ENCODE peak calls at places on chromosomes 5 and 9, in five cellular contexts. Y is K562, A is H1, O is transverse colon, V is HepG2. R is an unnamed sample.

GRCh38 chr5:124740991-124741583 is 5.4 kb downstream of the ZNF608 start:
- DNase-seq in O (no peak), A (no peak), V (no peak), Y (no peak), R (no peak)

GRCh38 chr5:62093981-62094380 is 212.0 kb upstream of the KIF2A start:
- DNase-seq in A (no peak), O (no peak), V (no peak), Y (no peak), R (no peak)

GRCh38 chr9:134395727-134396257 is 69.5 kb downstream of the RXRA start:
- DNase-seq in O (no peak), V (no peak), Y (no peak), A (no peak), R (no peak)

GRCh38 chr5:99243111-99243510 is 314.3 kb upstream of the CHD1 start:
- DNase-seq in O (no peak), Y (no peak), A (no peak), V (no peak), R (no peak)

GRCh38 chr5:124824637-124825158 is 78.3 kb upstream of the ZNF608 start:
- DNase-seq in V (no peak), Y (no peak), A (no peak), O (no peak), R (no peak)

GRCh38 chr5:172658869-172659513 is 17.9 kb downstream of the NEURL1B start:
- DNase-seq in Y (no peak), A (no peak), V (no peak), O (peak; percentile 60), R (peak; percentile 71)

GRCh38 chr5:37723147-37723961 is 116.5 kb downstream of the GDNF start:
- DNase-seq in O (no peak), V (no peak), A (no peak), Y (peak; percentile 62), R (no peak)

GRCh38 chr5:12294151-12294550 is 389.9 kb upstream of the CTNND2 start:
- DNase-seq in V (no peak), A (no peak), Y (no peak), O (no peak), R (no peak)

GRCh38 chr9:17462869-17463464 is 115.9 kb upstream of the SH3GL2 start:
- DNase-seq in V (peak; percentile 31), A (no peak), O (peak; percentile 14), Y (peak; percentile 5), R (peak; percentile 36)

GRCh38 chr5:98940586-98940985 is 11.8 kb upstream of the CHD1 start:
- DNase-seq in O (no peak), A (no peak), V (no peak), Y (no peak), R (no peak)

GRCh38 chr9:94882953-94883641 is 156.6 kb downstream of the AOPEP start:
- DNase-seq in Y (no peak), A (no peak), O (no peak), V (no peak), R (peak; percentile 40)

GRCh38 chr5:10656176-10656830 is 92.4 kb downstream of the ANKRD33B start:
- DNase-seq in A (no peak), O (no peak), Y (no peak), V (no peak), R (peak; percentile 21)

GRCh38 chr5:32027093-32027716 is 146.9 kb downstream of the GOLPH3 start:
- DNase-seq in V (no peak), O (no peak), Y (no peak), A (no peak), R (no peak)

GRCh38 chr5:56749842-56750241 is 65.5 kb upstream of the MAP3K1 start:
- DNase-seq in A (no peak), Y (no peak), O (no peak), V (no peak), R (no peak)

GRCh38 chr5:165304193-165304820 is 1798.9 kb downstream of the MAT2B start:
- DNase-seq in Y (no peak), V (no peak), O (no peak), A (no peak), R (no peak)

GRCh38 chr9:4796530-4796929 is 3.8 kb downstream of the RCL1 start:
- DNase-seq in O (no peak), A (no peak), V (no peak), Y (no peak), R (no peak)

GRCh38 chr5:143170104-143170503 is 233.4 kb downstream of the NR3C1 start:
- DNase-seq in O (no peak), V (no peak), Y (no peak), A (no peak), R (no peak)

GRCh38 chr5:170534177-170534576 is 30.4 kb downstream of the KCNIP1 start:
- DNase-seq in V (no peak), A (no peak), Y (no peak), O (no peak), R (no peak)

GRCh38 chr5:26482076-26482816 is 556.1 kb downstream of the CDH9 start:
- DNase-seq in Y (no peak), V (no peak), A (no peak), O (no peak), R (no peak)

GRCh38 chr9:29701536-29701935 is 2128.3 kb upstream of the C9orf72 start:
- DNase-seq in Y (no peak), O (no peak), V (no peak), A (no peak), R (no peak)

GRCh38 chr5:127041571-127041970 is 11.2 kb upstream of the MARCHF3 start:
- DNase-seq in V (no peak), O (no peak), Y (no peak), A (no peak), R (no peak)

GRCh38 chr5:174736351-174736721 is 12.0 kb downstream of the MSX2 start:
- DNase-seq in A (no peak), V (no peak), Y (no peak), O (no peak), R (no peak)

GRCh38 chr5:68187268-68188055 is 28.1 kb upstream of the PIK3R1 start:
- DNase-seq in Y (peak; percentile 8), A (peak; percentile 36), V (no peak), O (no peak), R (no peak)

GRCh38 chr5:1280177-1281037 is 14.5 kb downstream of the TERT start:
- DNase-seq in O (no peak), Y (no peak), V (no peak), A (no peak), R (no peak)

GRCh38 chr5:1279443-1280151 is 15.3 kb downstream of the TERT start:
- DNase-seq in V (no peak), Y (no peak), O (no peak), A (no peak), R (no peak)

GRCh38 chr5:1278656-1279442 is 16.0 kb downstream of the TERT start:
- DNase-seq in O (no peak), V (no peak), Y (no peak), A (no peak), R (no peak)

GRCh38 chr5:1282139-1282992 is 12.5 kb downstream of the TERT start:
- DNase-seq in A (no peak), V (no peak), Y (no peak), O (no peak), R (peak; percentile 63)

DNA sequence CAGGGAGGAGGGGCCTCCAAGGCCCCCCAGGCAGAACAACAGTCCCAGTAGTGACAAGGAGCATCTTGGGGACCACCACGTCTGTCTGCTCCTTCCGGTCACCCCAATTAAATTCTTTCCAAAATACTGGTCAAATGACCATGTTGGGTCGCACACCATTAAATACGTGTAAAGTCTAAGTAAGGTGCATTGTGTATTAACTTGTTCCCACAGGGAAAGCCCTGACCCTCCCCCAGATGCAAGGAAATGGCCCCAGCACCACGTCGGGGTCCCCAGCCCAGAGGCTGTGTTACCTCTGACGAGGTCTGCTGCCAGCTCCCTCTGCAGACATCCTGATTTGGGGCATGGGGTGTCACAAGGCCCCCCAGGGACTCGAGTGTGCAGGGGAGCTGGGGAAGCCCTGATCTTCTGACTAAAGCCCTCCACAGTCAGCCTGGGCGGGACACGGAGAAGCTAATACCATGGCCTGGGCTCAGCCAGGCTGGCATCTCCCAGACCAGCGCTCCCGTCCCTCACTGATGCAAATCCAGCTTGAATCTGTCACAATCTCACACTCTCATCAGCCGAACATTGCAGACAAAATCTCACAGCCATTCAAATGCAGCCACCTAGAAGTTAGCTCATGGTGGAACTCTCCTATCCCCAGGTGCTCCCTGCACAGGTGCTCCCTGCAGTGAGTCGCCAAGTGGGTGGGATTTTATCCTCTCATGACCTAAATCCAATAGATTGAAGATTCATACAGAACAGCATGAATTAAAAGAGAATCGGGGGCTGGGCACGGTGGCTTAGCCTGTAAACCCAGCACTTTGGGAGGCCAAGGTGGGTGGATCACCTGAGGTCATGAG is 13.6 kb downstream of the TERT start:
- DNase-seq in A (no peak), O (no peak), Y (no peak), V (no peak), R (no peak)
- TF ChIP-seq CTCF in A (no peak), O (no peak), Y (no peak), V (no peak), R (no peak)

DNA sequence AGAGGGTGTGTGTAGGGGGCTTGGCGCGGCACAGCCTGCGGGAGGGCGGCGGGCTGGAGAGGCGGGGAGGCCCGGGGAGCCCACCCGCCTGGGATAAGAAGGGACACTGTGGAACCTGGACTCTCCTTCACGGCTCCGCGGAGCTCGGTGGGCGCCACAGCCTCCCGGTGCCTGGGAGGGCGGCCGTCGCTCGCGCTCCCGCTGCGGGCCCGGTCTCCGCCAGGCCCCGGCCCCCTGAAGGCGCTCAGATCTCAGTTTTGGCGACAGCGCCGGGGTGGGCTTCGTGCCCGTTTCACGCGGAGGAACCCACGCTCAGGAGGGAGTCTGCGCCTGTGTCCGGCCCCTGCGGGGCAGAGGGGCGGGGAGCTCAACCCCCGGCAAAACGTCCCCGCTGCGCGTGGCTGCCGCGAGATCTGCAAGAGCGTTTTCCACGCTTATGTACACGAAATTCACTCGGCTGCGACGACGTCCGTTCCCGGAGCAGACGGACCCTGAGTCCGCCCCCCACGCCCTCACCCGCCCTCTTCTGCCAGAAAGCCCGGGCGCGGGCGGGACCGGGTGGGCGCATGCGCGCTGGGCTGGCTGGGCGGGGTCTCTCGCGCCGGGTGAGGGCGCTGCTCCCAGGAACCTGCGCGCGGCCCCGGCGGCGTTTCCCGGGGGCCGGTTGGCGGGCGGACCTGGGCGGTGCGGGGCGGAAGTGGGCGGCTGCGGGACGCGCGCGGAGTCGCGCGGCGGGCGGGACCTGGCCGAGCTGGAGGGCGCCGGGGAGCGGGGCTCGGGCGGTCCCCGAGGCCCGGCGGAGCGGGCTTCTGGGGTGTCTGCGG is at the start of gene NELFB:
- DNase-seq in V (peak; percentile 76), Y (peak; percentile 99), O (peak; percentile 97), A (no peak), R (peak; percentile 96)
- TF ChIP-seq POLR2AphosphoS5 in V (peak; percentile 88), Y (peak; percentile 22), O (peak; percentile 93), A (peak; percentile 30), R (peak; percentile 33)

DNA sequence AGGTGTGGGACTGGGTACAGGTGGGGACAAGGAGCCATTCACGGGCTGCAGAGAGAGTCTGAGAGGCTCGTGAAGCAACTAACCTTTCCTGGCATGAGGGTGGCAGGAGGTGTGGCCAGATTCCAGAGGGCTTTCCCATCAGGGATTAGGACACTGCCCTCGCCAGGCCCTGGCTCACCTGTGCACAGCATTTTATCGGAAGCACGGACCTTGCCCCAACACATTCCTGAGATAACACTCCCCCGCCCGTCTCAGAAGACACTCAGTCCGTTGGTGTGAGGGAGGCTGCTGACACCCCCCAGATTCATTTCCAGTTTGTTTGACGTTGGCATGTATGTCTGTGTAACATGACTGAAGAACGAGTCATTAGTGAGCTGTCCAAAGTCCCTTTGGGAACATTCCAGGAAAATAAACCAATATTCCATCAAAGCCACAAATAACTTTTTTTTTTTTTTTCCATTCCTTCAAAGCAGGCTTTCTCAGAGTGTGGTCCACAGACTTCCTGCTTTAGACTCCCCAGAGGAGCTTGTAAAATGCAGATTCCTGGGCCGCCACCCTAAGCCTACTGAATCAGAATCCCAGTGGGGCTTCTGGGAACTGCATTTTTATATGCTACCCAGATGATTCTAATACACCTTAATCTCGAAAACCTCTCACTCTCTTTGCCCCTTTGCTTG is 23.4 kb downstream of the WWC1 start:
- DNase-seq in V (peak; percentile 97), Y (no peak), O (peak; percentile 88), A (no peak), R (peak; percentile 93)
- TF ChIP-seq EP300 in V (peak; percentile 89), Y (no peak), O (no peak), A (no peak), R (no peak)

GRCh38 chr9:91935805-91936204 is 14.2 kb downstream of the ROR2 start:
- DNase-seq in Y (no peak), A (no peak), V (no peak), O (no peak), R (peak; percentile 20)
- TF ChIP-seq CTCF in Y (no peak), A (no peak), V (no peak), O (no peak), R (no peak)